ENCODE peak calls at places on chromosomes 11 and 22, in ten cellular contexts. D is NAMALWA; E is GM10248; T is NCI-H2081; N is activated CD4-positive, alpha-beta T cell treated with anti-CD3 and anti-CD28 coated beads, Interleukin-2, amount 10 ng/mL, durations not matched to agents 7 days and 5 days; L is globus pallidus; V is stimulated activated CD4-positive, alpha-beta T cell treated with anti-CD3 and anti-CD28 coated beads, Interleukin-1b, Interleukin-23, amount 100 ng/mL, for 1 hour; J is kidney tubule cell; P is A673; O is retina. B is an unnamed sample.

GRCh38 chr22:39245130-39246039 is 603 bp upstream of the PDGFB start:
- DNase-seq in L (no peak), N (no peak), J (no peak), D (no peak), T (no peak), O (no peak), V (no peak), E (no peak), P (no peak), B (no peak)

GRCh38 chr11:118241191-118242098 is 10.7 kb downstream of the MPZL3 start:
- DNase-seq in E (peak), O (no peak), N (peak), P (no peak), V (no peak), D (no peak), L (no peak), T (no peak), J (peak), B (no peak)

GRCh38 chr11:69652999-69653398 is 12.0 kb downstream of the CCND1 start:
- DNase-seq in L (no peak), D (no peak), P (peak), N (no peak), O (no peak), T (no peak), V (no peak), E (no peak), J (peak), B (no peak)

GRCh38 chr11:76628408-76628947 is 42.1 kb downstream of the LRRC32 start:
- DNase-seq in V (no peak), O (no peak), J (no peak), D (no peak), N (no peak), P (no peak), E (no peak), L (no peak), T (no peak), B (no peak)

GRCh38 chr11:94193288-94193687 is 64.6 kb downstream of the PANX1 start:
- DNase-seq in N (no peak), L (no peak), D (no peak), V (no peak), O (no peak), P (no peak), J (peak), E (no peak), T (no peak), B (no peak)

GRCh38 chr11:130190371-130190881 is 30.8 kb downstream of the ST14 start:
- DNase-seq in P (peak), T (no peak), V (no peak), N (no peak), O (no peak), L (no peak), D (no peak), E (no peak), J (no peak), B (no peak)

GRCh38 chr11:2531987-2532703 is 87.3 kb downstream of the KCNQ1 start:
- DNase-seq in J (no peak), N (no peak), P (no peak), O (no peak), V (no peak), E (no peak), T (no peak), D (no peak), L (no peak), B (no peak)

GRCh38 chr22:42925598-42925997 is 68.5 kb upstream of the ARFGAP3 start:
- DNase-seq in E (no peak), V (no peak), O (no peak), L (no peak), D (no peak), T (no peak), P (no peak), N (no peak), J (no peak), B (no peak)

GRCh38 chr11:67345949-67346819 is 7.2 kb downstream of the POLD4 start:
- DNase-seq in O (peak), J (peak), N (peak), E (no peak), P (peak), L (no peak), T (no peak), V (no peak), D (peak), B (peak)

GRCh38 chr11:128342511-128343133 is 244.7 kb downstream of the ETS1 start:
- DNase-seq in E (peak), N (peak), L (no peak), O (no peak), P (no peak), V (no peak), T (peak), D (peak), J (peak), B (no peak)

GRCh38 chr22:30596886-30597285 is 5.2 kb upstream of the PES1 start:
- DNase-seq in D (no peak), T (no peak), O (no peak), V (no peak), P (no peak), N (no peak), E (no peak), J (no peak), L (no peak), B (no peak)

GRCh38 chr11:107043242-107043991 is 25.1 kb upstream of the GUCY1A2 start:
- DNase-seq in N (no peak), P (no peak), E (peak), T (no peak), D (no peak), V (no peak), J (peak), L (no peak), O (no peak), B (peak)

GRCh38 chr22:37137131-37137530 is 12.6 kb downstream of the IL2RB start:
- DNase-seq in L (no peak), N (no peak), V (no peak), O (peak), J (no peak), P (no peak), E (no peak), T (no peak), D (no peak), B (no peak)

GRCh38 chr11:23727821-23728220 is 769.0 kb upstream of the LUZP2 start:
- DNase-seq in E (no peak), L (no peak), D (no peak), T (no peak), J (peak), V (no peak), N (no peak), P (peak), O (no peak), B (no peak)

GRCh38 chr11:44744160-44744559 is 17.4 kb downstream of the TSPAN18 start:
- DNase-seq in D (no peak), L (no peak), P (no peak), V (no peak), T (no peak), E (no peak), J (no peak), O (no peak), N (no peak), B (no peak)

GRCh38 chr11:119726150-119726553 is 2.8 kb downstream of the NECTIN1 start:
- DNase-seq in E (no peak), J (no peak), V (no peak), N (no peak), P (no peak), O (no peak), T (no peak), L (no peak), D (no peak), B (no peak)

GRCh38 chr11:57406337-57406904 is 16.0 kb upstream of the PRG2 start:
- DNase-seq in P (no peak), L (no peak), T (no peak), E (peak), D (peak), N (no peak), O (no peak), J (peak), V (no peak), B (no peak)

GRCh38 chr11:16606784-16607674 is 131.4 kb upstream of the C11orf58 start:
- DNase-seq in L (peak), O (peak), T (no peak), P (peak), V (no peak), N (no peak), J (peak), D (no peak), E (peak), B (no peak)

GRCh38 chr11:110858556-110858921 is 146.3 kb upstream of the ARHGAP20 start:
- DNase-seq in P (no peak), J (peak), T (no peak), V (no peak), L (no peak), N (no peak), E (no peak), O (no peak), D (no peak), B (no peak)

GRCh38 chr11:1072116-1072820 is 2.4 kb upstream of the MUC2 start:
- DNase-seq in V (no peak), P (no peak), O (no peak), D (no peak), L (no peak), N (no peak), T (no peak), J (peak), E (no peak), B (no peak)

GRCh38 chr22:30426395-30427353 is 1.1 kb downstream of the MTFP1 start:
- DNase-seq in V (peak), P (peak), E (peak), L (no peak), J (peak), N (peak), D (peak), T (peak), O (peak), B (peak)

GRCh38 chr11:64675417-64676252 is 47.4 kb downstream of the NRXN2 start:
- DNase-seq in L (peak), J (peak), N (no peak), V (no peak), P (peak), T (no peak), O (peak), E (peak), D (no peak), B (no peak)

GRCh38 chr22:28951969-28952521 is 68.7 kb downstream of the ZNRF3 start:
- DNase-seq in E (no peak), V (no peak), P (no peak), D (no peak), L (no peak), J (no peak), O (no peak), T (no peak), N (no peak), B (peak)

GRCh38 chr11:76790251-76790650 is 7.1 kb downstream of the TSKU start:
- DNase-seq in O (no peak), E (no peak), L (no peak), T (no peak), J (no peak), D (no peak), V (no peak), N (no peak), P (no peak), B (no peak)

GRCh38 chr11:134628426-134628825 is 216.4 kb upstream of the B3GAT1 start:
- DNase-seq in P (no peak), T (no peak), L (no peak), J (no peak), O (no peak), N (no peak), D (no peak), E (no peak), V (no peak), B (no peak)